ENCODE peak calls at places on chromosomes 7 and 10, in ten cellular contexts. D is HT-29; S is stimulated activated CD4-positive, alpha-beta T cell treated with anti-CD3 and anti-CD28 coated beads, Interleukin-15, amount 100 ng/mL, for 1 hour; G is effector memory CD8-positive, alpha-beta T cell; N is brain microvascular endothelial cell; I is NCI-H1092; U is HTR-8/SVneo; B is T-helper 17 cell; F is renal cortical epithelial cell; A is WTC11. O is an unnamed sample.

GRCh38 chr10:102660891-102661613 is 16.8 kb downstream of the TRIM8 start:
- DNase-seq in S (peak), B (peak), I (no peak), F (no peak), N (no peak), A (no peak), U (no peak), D (peak), G (peak), O (no peak)

GRCh38 chr10:28559661-28560060 is 26.7 kb downstream of the WAC start:
- DNase-seq in U (no peak), D (no peak), N (no peak), S (no peak), I (no peak), A (no peak), B (no peak), F (peak), G (no peak), O (peak)

GRCh38 chr10:63268139-63268797 is 135.1 kb downstream of the NRBF2 start:
- DNase-seq in I (no peak), G (no peak), U (no peak), F (peak), S (no peak), A (no peak), B (no peak), N (no peak), D (peak), O (no peak)

GRCh38 chr10:43901302-43901701 is 252.6 kb upstream of the ZNF32 start:
- DNase-seq in S (no peak), B (no peak), A (no peak), I (no peak), D (no peak), G (no peak), U (no peak), F (no peak), N (no peak), O (no peak)

GRCh38 chr7:103704701-103705100 is 258.7 kb upstream of the SLC26A5 start:
- DNase-seq in U (no peak), F (no peak), S (no peak), D (no peak), I (peak), A (no peak), G (no peak), N (no peak), B (no peak), O (no peak)

GRCh38 chr7:12494354-12495024 is 76.0 kb upstream of the SCIN start:
- DNase-seq in S (no peak), I (no peak), N (no peak), G (no peak), A (no peak), U (no peak), F (no peak), D (no peak), B (no peak), O (no peak)

GRCh38 chr10:63670291-63670898 is 149.2 kb downstream of the REEP3 start:
- DNase-seq in S (no peak), B (no peak), G (no peak), U (no peak), A (no peak), F (no peak), I (no peak), D (no peak), N (no peak), O (peak)

GRCh38 chr7:66880009-66880554 is 40.9 kb upstream of the TMEM248 start:
- DNase-seq in G (no peak), I (no peak), D (no peak), N (no peak), F (no peak), A (no peak), U (no peak), S (no peak), B (no peak), O (no peak)

GRCh38 chr7:93160410-93160809 is 12.2 kb upstream of the SAMD9L start:
- DNase-seq in F (peak), N (peak), B (no peak), U (no peak), D (peak), G (no peak), I (no peak), S (no peak), A (no peak), O (no peak)